ENCODE peak calls at places on chromosomes 6 and 20, in seven cellular contexts. Q is PC-3, S is HFF-Myc, Z is lower lobe of right lung, C is IMR-90, O is AG04449, J is psoas muscle. F is an unnamed sample.

GRCh38 chr6:21587925-21588811 is 5.4 kb upstream of the SOX4 start:
- DNase-seq in Q (peak; percentile 54), J (peak; percentile 51), S (no peak), C (peak; percentile 44), Z (peak; percentile 72), O (no peak), F (no peak)

GRCh38 chr6:158571826-158572652 is 12.1 kb downstream of the TMEM181 start:
- DNase-seq in J (no peak), Z (peak; percentile 80), S (no peak), O (no peak), Q (peak; percentile 42), C (no peak), F (no peak)

GRCh38 chr6:25311251-25311910 is 32.2 kb downstream of the CARMIL1 start:
- DNase-seq in Q (peak; percentile 81), Z (no peak), C (peak; percentile 62), S (no peak), J (no peak), O (no peak), F (no peak)

GRCh38 chr20:34892671-34893070 is 16.3 kb downstream of the ACSS2 start:
- DNase-seq in S (no peak), C (no peak), Z (no peak), O (no peak), J (no peak), Q (no peak), F (no peak)

GRCh38 chr6:144753023-144753705 is 468.0 kb downstream of the UTRN start:
- DNase-seq in S (no peak), C (no peak), Q (no peak), Z (no peak), J (no peak), O (no peak), F (no peak)

GRCh38 chr6:10598084-10598960 is 77.2 kb downstream of the GCNT2 start:
- DNase-seq in Q (peak; percentile 13), O (no peak), Z (no peak), C (no peak), S (no peak), J (no peak), F (no peak)

GRCh38 chr20:46215913-46216707 is 92.2 kb downstream of the CDH22 start:
- DNase-seq in O (no peak), Z (no peak), Q (peak; percentile 65), J (peak; percentile 39), C (peak; percentile 28), S (no peak), F (peak; percentile 46)

GRCh38 chr6:87718662-87719433 is 16.8 kb upstream of the AKIRIN2 start:
- DNase-seq in Z (no peak), C (peak; percentile 51), O (no peak), J (no peak), Q (peak; percentile 51), S (no peak), F (no peak)

GRCh38 chr6:166514196-166514595 is 72.3 kb downstream of the RAMACL start:
- DNase-seq in C (peak; percentile 4), Q (no peak), O (no peak), S (no peak), Z (no peak), J (no peak), F (no peak)

GRCh38 chr6:166512567-166512966 is 73.9 kb downstream of the RAMACL start:
- DNase-seq in Q (no peak), S (no peak), C (no peak), Z (no peak), J (no peak), O (no peak), F (no peak)

GRCh38 chr6:166516256-166516655 is 70.2 kb downstream of the RAMACL start:
- DNase-seq in C (peak; percentile 18), Q (no peak), Z (no peak), S (no peak), J (no peak), O (no peak), F (no peak)

GRCh38 chr6:166511316-166511715 is 75.2 kb downstream of the RAMACL start:
- DNase-seq in J (no peak), Q (no peak), C (no peak), S (no peak), Z (no peak), O (no peak), F (no peak)

DNA sequence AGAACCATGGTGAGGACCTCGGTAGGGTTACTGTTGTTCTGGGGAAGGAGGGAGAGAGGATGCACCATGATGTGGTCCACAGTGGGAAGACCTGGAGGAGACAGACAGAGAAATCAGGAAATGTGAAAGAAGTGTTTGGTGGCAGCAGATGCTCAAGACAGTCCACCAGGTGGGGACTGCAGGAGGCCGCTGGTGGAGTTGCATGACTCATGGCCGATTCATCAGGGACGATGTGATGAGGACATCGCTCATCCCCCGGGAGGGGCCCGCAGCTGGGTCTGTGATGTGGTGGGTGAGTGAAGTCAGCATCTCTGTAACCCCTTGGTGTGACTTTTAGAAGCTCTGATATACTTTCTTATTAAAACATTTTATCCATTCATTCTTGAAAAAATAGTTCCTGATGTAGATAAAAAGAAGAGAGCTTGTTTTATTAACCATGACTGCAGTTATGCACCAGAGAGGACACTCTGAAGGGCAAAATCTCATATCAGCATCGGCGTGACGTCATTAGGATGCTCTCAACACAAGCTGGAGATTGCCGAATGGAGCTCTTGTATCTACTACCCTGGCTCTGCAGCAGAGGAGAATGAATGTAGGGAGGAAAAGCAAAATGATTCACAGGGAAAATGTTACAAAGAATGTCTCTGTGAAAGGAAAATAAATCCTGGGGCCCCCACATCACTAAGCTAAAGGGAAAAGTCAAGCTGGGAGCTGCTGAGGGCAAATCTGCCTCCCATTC is 71.2 kb downstream of the RAMACL start:
- DNase-seq in S (peak; percentile 59), J (peak; percentile 52), C (peak; percentile 93), O (peak; percentile 33), Q (peak; percentile 88), Z (no peak), F (no peak)
- TF ChIP-seq CTCF in S (peak; percentile 57), J (peak; percentile 26), C (peak; percentile 67), O (peak; percentile 68), Q (peak; percentile 66), Z (no peak), F (peak; percentile 29)

GRCh38 chr20:51768759-51769517 is 748 bp upstream of the ATP9A start:
- DNase-seq in S (no peak), C (no peak), O (no peak), J (no peak), Z (no peak), Q (no peak), F (no peak)
- H3K4me3 ChIP-seq in S (no peak overlapping the region), C (peak overlapping the region; percentile 76), O (peak overlapping the region; percentile 72), J (peak overlapping the region; percentile 32), Z (no peak overlapping the region), Q (no peak overlapping the region), F (peak overlapping the region; percentile 33)

GRCh38 chr6:111565316-111566221 is 40.1 kb downstream of the TRAF3IP2 start:
- DNase-seq in J (no peak), Z (no peak), S (no peak), Q (peak; percentile 15), C (no peak), O (no peak), F (no peak)

GRCh38 chr6:111563581-111563980 is 42.1 kb downstream of the TRAF3IP2 start:
- DNase-seq in S (no peak), J (no peak), C (no peak), Z (no peak), Q (no peak), O (no peak), F (no peak)

GRCh38 chr6:111564482-111564945 is 41.2 kb downstream of the TRAF3IP2 start:
- DNase-seq in O (no peak), Z (no peak), J (peak; percentile 76), Q (peak; percentile 23), S (peak; percentile 57), C (peak; percentile 74), F (no peak)

GRCh38 chr6:111566873-111567517 is 38.7 kb downstream of the TRAF3IP2 start:
- DNase-seq in C (no peak), S (no peak), O (no peak), J (no peak), Z (no peak), Q (no peak), F (no peak)

GRCh38 chr6:111566222-111566717 is 39.4 kb downstream of the TRAF3IP2 start:
- DNase-seq in S (no peak), Z (no peak), J (no peak), C (peak; percentile 44), Q (no peak), O (no peak), F (no peak)
- TF ChIP-seq CTCF in S (no peak), Z (no peak), J (no peak), C (no peak), Q (no peak), O (no peak), F (no peak)

GRCh38 chr6:42962096-42962495 is 1.5 kb downstream of the GNMT start:
- DNase-seq in S (no peak), C (no peak), O (no peak), Z (no peak), J (no peak), Q (no peak), F (no peak)

GRCh38 chr6:42959917-42960242 is 674 bp upstream of the GNMT start:
- DNase-seq in S (no peak), Q (no peak), J (no peak), O (no peak), C (no peak), Z (no peak), F (no peak)

GRCh38 chr6:42962502-42963178 is 2.1 kb downstream of the GNMT start:
- DNase-seq in O (no peak), C (no peak), Q (no peak), Z (no peak), S (no peak), J (no peak), F (no peak)

GRCh38 chr6:42961020-42961470 is 491 bp downstream of the GNMT start:
- DNase-seq in C (no peak), O (no peak), Z (no peak), S (no peak), Q (no peak), J (no peak), F (no peak)

DNA sequence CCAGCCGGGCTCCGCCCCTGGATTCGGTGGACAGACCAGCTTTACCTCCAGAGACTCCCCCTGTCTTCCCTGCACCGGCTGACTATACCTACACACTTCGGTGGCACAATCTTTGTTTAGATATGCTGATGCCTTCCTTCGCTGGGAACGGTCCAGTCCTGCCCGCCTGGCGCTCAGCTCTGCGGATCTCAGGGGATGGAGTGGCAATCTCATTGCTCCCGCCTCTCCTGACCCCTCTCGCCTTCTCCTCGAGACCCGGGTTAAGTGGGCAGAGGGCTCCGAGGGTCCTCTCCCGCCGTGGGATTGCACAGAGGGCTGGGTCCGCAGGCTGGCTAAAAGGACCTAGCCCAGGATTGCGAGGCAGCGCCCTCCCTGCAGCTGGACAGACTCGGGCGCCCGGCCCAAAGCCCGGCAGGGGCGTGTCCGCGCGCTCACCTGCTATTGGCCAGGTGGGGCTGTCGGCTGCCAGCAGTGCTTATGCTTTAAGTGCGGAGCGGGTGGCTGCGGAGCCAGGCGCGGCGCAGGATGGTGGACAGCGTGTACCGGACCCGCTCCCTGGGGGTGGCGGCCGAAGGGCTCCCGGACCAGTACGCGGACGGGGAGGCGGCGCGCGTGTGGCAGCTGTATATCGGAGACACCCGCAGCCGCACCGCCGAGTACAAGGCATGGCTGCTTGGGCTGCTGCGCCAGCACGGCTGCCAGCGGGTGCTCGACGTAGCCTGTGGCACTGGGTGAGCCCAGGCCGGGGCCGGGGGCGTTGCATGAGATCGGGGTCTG is at the start of gene GNMT:
- DNase-seq in Q (peak; percentile 74), O (no peak), C (no peak), Z (peak; percentile 88), J (peak; percentile 51), S (no peak), F (no peak)
- H3K4me3 ChIP-seq in Q (peak within 1 kb of the TSS; percentile 79), O (peak within 1 kb of the TSS; percentile 48), C (peak within 1 kb of the TSS; percentile 18), Z (peak within 1 kb of the TSS; percentile 62), J (peak within 1 kb of the TSS; percentile 72), S (peak within 1 kb of the TSS; percentile 39), F (peak within 1 kb of the TSS; percentile 54)

F was measured in retinal pigment epithelial cell.